ENCODE peak calls at places on chromosomes 12 and 14, in seven cellular contexts. L is HS-5, Y is EH, B is NCI-H69, I is thyroid gland, H is left ventricle myocardium inferior, G is cerebellar cortex. N is an unnamed sample.

GRCh38 chr14:92600318-92601053 is 86.9 kb downstream of the RIN3 start:
- DNase-seq in I (no peak), G (peak; percentile 5), H (no peak), L (peak; percentile 70), Y (peak; percentile 96), B (peak; percentile 22), N (no peak)

GRCh38 chr12:54448344-54448743 is 25.1 kb downstream of the GTSF1 start:
- DNase-seq in L (no peak), H (no peak), G (no peak), Y (no peak), I (no peak), B (no peak), N (no peak)

GRCh38 chr12:80936353-80936641 is 1.4 kb downstream of the LIN7A start:
- DNase-seq in G (peak; percentile 76), Y (no peak), H (no peak), L (no peak), B (peak; percentile 92), I (no peak), N (no peak)

GRCh38 chr12:109535863-109536250 is 37.4 kb downstream of the MMAB start:
- DNase-seq in I (no peak), G (no peak), B (no peak), Y (no peak), L (no peak), H (no peak), N (no peak)

GRCh38 chr14:101898416-101898815 is 66.0 kb upstream of the DYNC1H1 start:
- DNase-seq in I (no peak), H (no peak), B (no peak), Y (no peak), G (no peak), L (no peak), N (no peak)

GRCh38 chr14:54175298-54175942 is 218.8 kb upstream of the BMP4 start:
- DNase-seq in L (peak; percentile 60), H (no peak), B (peak; percentile 91), G (peak; percentile 90), I (peak; percentile 74), Y (peak; percentile 76), N (peak; percentile 58)

GRCh38 chr14:54730156-54730961 is 163.4 kb downstream of the SAMD4A start:
- DNase-seq in G (no peak), H (no peak), I (no peak), Y (peak; percentile 82), L (peak; percentile 41), B (no peak), N (no peak)

GRCh38 chr12:116813271-116814041 is 67.8 kb downstream of the HRK start:
- DNase-seq in Y (no peak), L (no peak), B (peak; percentile 29), H (no peak), G (no peak), I (no peak), N (no peak)

GRCh38 chr14:28468191-28469151 is 298.1 kb upstream of the FOXG1 start:
- DNase-seq in Y (no peak), G (no peak), H (no peak), L (no peak), B (peak; percentile 45), I (no peak), N (no peak)

GRCh38 chr12:112167728-112168525 is 42.6 kb downstream of the TRAFD1 start:
- DNase-seq in B (peak; percentile 76), I (no peak), G (no peak), Y (no peak), L (no peak), H (no peak), N (no peak)

GRCh38 chr14:61280092-61280525 is 1.0 kb downstream of the TMEM30B start:
- DNase-seq in G (no peak), L (no peak), Y (no peak), H (peak; percentile 21), I (no peak), B (peak; percentile 75), N (no peak)

GRCh38 chr12:132284618-132285310 is 44.6 kb downstream of the GALNT9 start:
- DNase-seq in B (no peak), G (no peak), H (no peak), I (no peak), L (peak; percentile 2), Y (no peak), N (peak; percentile 20)

GRCh38 chr12:124920353-124920935 is 6.0 kb upstream of the UBC start:
- DNase-seq in L (no peak), B (no peak), I (no peak), Y (no peak), G (no peak), H (no peak), N (no peak)

GRCh38 chr14:100617715-100618693 is 30.8 kb upstream of the BEGAIN start:
- DNase-seq in B (no peak), Y (no peak), I (peak; percentile 42), G (peak; percentile 26), L (no peak), H (peak; percentile 27), N (peak; percentile 41)

GRCh38 chr12:107760207-107760816 is 625 bp downstream of the PRDM4 start:
- DNase-seq in B (peak; percentile 75), G (peak; percentile 16), H (no peak), I (peak; percentile 10), Y (peak; percentile 29), L (no peak), N (peak; percentile 39)

GRCh38 chr12:75812341-75813018 is 219.1 kb downstream of the PHLDA1 start:
- DNase-seq in L (peak; percentile 64), H (no peak), G (peak; percentile 39), I (no peak), B (peak; percentile 95), Y (peak; percentile 76), N (no peak)

GRCh38 chr12:701896-702539 is 38.8 kb upstream of the NINJ2 start:
- DNase-seq in I (no peak), Y (no peak), H (no peak), G (no peak), B (no peak), L (no peak), N (no peak)

GRCh38 chr12:19829100-19829853 is 390.0 kb downstream of the AEBP2 start:
- DNase-seq in L (no peak), G (no peak), Y (no peak), I (no peak), B (no peak), H (no peak), N (no peak)

GRCh38 chr12:90423965-90424364 is 531.0 kb downstream of the CCER1 start:
- DNase-seq in H (no peak), B (no peak), L (no peak), G (no peak), Y (no peak), I (no peak), N (no peak)

GRCh38 chr14:58270628-58271027 is 26.0 kb downstream of the PSMA3 start:
- DNase-seq in L (no peak), B (no peak), H (no peak), Y (peak; percentile 16), I (no peak), G (no peak), N (no peak)

GRCh38 chr12:25017336-25017735 is 68.4 kb upstream of the BCAT1 start:
- DNase-seq in G (no peak), I (peak; percentile 14), Y (peak; percentile 5), B (no peak), L (no peak), H (no peak), N (no peak)

N was measured in left cardiac atrium.